ENCODE peak calls at places on chromosomes 4 and X, in five cellular contexts. S is ACHN, E is amniotic stem cell, G is iris pigment epithelial cell, Q is anterior cingulate cortex. N is an unnamed sample.

GRCh38 chr4:118834960-118835895 is 698 bp downstream of the SEC24D start:
- DNase-seq in S (peak; percentile 75), Q (peak; percentile 16), G (peak; percentile 90), E (peak; percentile 84), N (peak; percentile 27)

GRCh38 chr4:159171287-159171686 is 68.4 kb downstream of the RAPGEF2 start:
- DNase-seq in S (peak; percentile 27), E (no peak), G (peak; percentile 20), Q (no peak), N (no peak)

GRCh38 chr4:15961778-15962510 is 1.0 kb downstream of the FGFBP2 start:
- DNase-seq in E (no peak), G (no peak), S (no peak), Q (no peak), N (no peak)

GRCh38 chrX:43655961-43656494 is at the start of gene MAOA:
- DNase-seq in E (no peak), G (peak; percentile 26), S (no peak), Q (peak; percentile 46), N (peak; percentile 4)

GRCh38 chr4:146342600-146343192 is 128.4 kb downstream of the REELD1 start:
- DNase-seq in S (peak; percentile 39), Q (no peak), G (peak; percentile 47), E (peak; percentile 15), N (no peak)

GRCh38 chrX:17500145-17500579 is 125.2 kb downstream of the NHS start:
- DNase-seq in Q (no peak), G (peak; percentile 33), E (no peak), S (no peak), N (no peak)

GRCh38 chrX:124232523-124233201 is 99.8 kb upstream of the TEX13D start:
- DNase-seq in G (no peak), Q (no peak), E (no peak), S (no peak), N (no peak)

GRCh38 chrX:54482839-54483593 is 13.0 kb downstream of the FGD1 start:
- DNase-seq in G (no peak), E (no peak), S (no peak), Q (no peak), N (no peak)

GRCh38 chr4:17895481-17895880 is 84.7 kb downstream of the NCAPG start:
- DNase-seq in E (no peak), Q (no peak), G (no peak), S (no peak), N (no peak)

GRCh38 chr4:41209187-41209586 is 5.2 kb downstream of the APBB2 start:
- DNase-seq in E (no peak), G (no peak), Q (no peak), S (no peak), N (no peak)

GRCh38 chr4:15455290-15455689 is 14.4 kb upstream of the CC2D2A start:
- DNase-seq in E (no peak), Q (no peak), S (no peak), G (peak; percentile 92), N (no peak)

GRCh38 chrX:15761564-15762191 is 23.6 kb downstream of the CA5B start:
- DNase-seq in Q (no peak), S (peak; percentile 14), G (no peak), E (peak; percentile 1), N (peak; percentile 7)

GRCh38 chrX:110699109-110699508 is 96.5 kb downstream of the CHRDL1 start:
- DNase-seq in S (peak; percentile 0), E (no peak), Q (no peak), G (peak; percentile 4), N (no peak)

GRCh38 chrX:139134316-139134715 is 396.2 kb upstream of the F9 start:
- DNase-seq in S (no peak), G (no peak), Q (no peak), E (no peak), N (no peak)

GRCh38 chrX:68504237-68504636 is 5.4 kb downstream of the YIPF6 start:
- DNase-seq in S (peak; percentile 24), Q (no peak), E (no peak), G (peak; percentile 86), N (no peak)

GRCh38 chr4:168942985-168943384 is 67.1 kb downstream of the CBR4 start:
- DNase-seq in E (no peak), G (no peak), S (peak; percentile 17), Q (no peak), N (no peak)

GRCh38 chr4:76951333-76952033 is 1.9 kb downstream of the SEPTIN11 start:
- DNase-seq in S (no peak), G (no peak), Q (no peak), E (no peak), N (no peak)

GRCh38 chr4:121233982-121234381 is 69.9 kb upstream of the TNIP3 start:
- DNase-seq in S (no peak), E (no peak), Q (no peak), G (no peak), N (no peak)